ENCODE peak calls at places on chromosomes 6 and 20, in seven cellular contexts. One of them, this sample, is unnamed.

GRCh38 chr6:108168501-108168979 is 2.7 kb downstream of the NR2E1 start:
- DNase-seq in foreskin fibroblast: no peak
- DNase-seq in CD4-positive, alpha-beta memory T cell: no peak
- DNase-seq in fibroblast of pulmonary artery: peak
- DNase-seq in GM23248: peak
- DNase-seq in heart right ventricle: no peak
- DNase-seq in fibroblast of the aortic adventitia: no peak
- DNase-seq in this sample: no peak

GRCh38 chr6:1285589-1286340 is 26.1 kb upstream of the FOXQ1 start:
- DNase-seq in foreskin fibroblast: peak
- DNase-seq in CD4-positive, alpha-beta memory T cell: no peak
- DNase-seq in fibroblast of pulmonary artery: no peak
- DNase-seq in GM23248: peak
- DNase-seq in heart right ventricle: peak
- DNase-seq in fibroblast of the aortic adventitia: peak
- DNase-seq in this sample: no peak

GRCh38 chr6:154039231-154039842 is at the start of gene OPRM1:
- DNase-seq in foreskin fibroblast: no peak
- DNase-seq in CD4-positive, alpha-beta memory T cell: no peak
- DNase-seq in fibroblast of pulmonary artery: peak
- DNase-seq in GM23248: peak
- DNase-seq in heart right ventricle: peak
- DNase-seq in fibroblast of the aortic adventitia: peak
- DNase-seq in this sample: no peak

GRCh38 chr6:1255646-1256365 is 56.1 kb upstream of the FOXQ1 start:
- DNase-seq in foreskin fibroblast: peak
- DNase-seq in CD4-positive, alpha-beta memory T cell: no peak
- DNase-seq in fibroblast of pulmonary artery: no peak
- DNase-seq in GM23248: peak
- DNase-seq in heart right ventricle: no peak
- DNase-seq in fibroblast of the aortic adventitia: peak
- DNase-seq in this sample: no peak

GRCh38 chr6:23330632-23331031 is 761.3 kb downstream of the HDGFL1 start:
- DNase-seq in foreskin fibroblast: no peak
- DNase-seq in CD4-positive, alpha-beta memory T cell: no peak
- DNase-seq in fibroblast of pulmonary artery: no peak
- DNase-seq in GM23248: no peak
- DNase-seq in heart right ventricle: no peak
- DNase-seq in fibroblast of the aortic adventitia: no peak
- DNase-seq in this sample: no peak

GRCh38 chr6:113856011-113856551 is 1.1 kb upstream of the MARCKS start:
- DNase-seq in foreskin fibroblast: peak
- DNase-seq in CD4-positive, alpha-beta memory T cell: no peak
- DNase-seq in fibroblast of pulmonary artery: peak
- DNase-seq in GM23248: peak
- DNase-seq in heart right ventricle: peak
- DNase-seq in fibroblast of the aortic adventitia: peak
- DNase-seq in this sample: no peak

GRCh38 chr6:29797120-29797519 is 30.5 kb upstream of the HLA-G start:
- DNase-seq in foreskin fibroblast: peak
- DNase-seq in CD4-positive, alpha-beta memory T cell: no peak
- DNase-seq in fibroblast of pulmonary artery: peak
- DNase-seq in GM23248: peak
- DNase-seq in heart right ventricle: no peak
- DNase-seq in fibroblast of the aortic adventitia: peak
- DNase-seq in this sample: no peak

GRCh38 chr6:20333870-20334269 is 67.8 kb upstream of the E2F3 start:
- DNase-seq in foreskin fibroblast: no peak
- DNase-seq in CD4-positive, alpha-beta memory T cell: no peak
- DNase-seq in fibroblast of pulmonary artery: no peak
- DNase-seq in GM23248: no peak
- DNase-seq in heart right ventricle: no peak
- DNase-seq in fibroblast of the aortic adventitia: no peak
- DNase-seq in this sample: no peak

GRCh38 chr20:25532971-25533391 is 52.4 kb downstream of the NINL start:
- DNase-seq in foreskin fibroblast: no peak
- DNase-seq in CD4-positive, alpha-beta memory T cell: no peak
- DNase-seq in fibroblast of pulmonary artery: peak
- DNase-seq in GM23248: no peak
- DNase-seq in heart right ventricle: no peak
- DNase-seq in fibroblast of the aortic adventitia: peak
- DNase-seq in this sample: no peak

GRCh38 chr6:16903470-16903869 is 142.2 kb upstream of the ATXN1 start:
- DNase-seq in foreskin fibroblast: peak
- DNase-seq in CD4-positive, alpha-beta memory T cell: no peak
- DNase-seq in fibroblast of pulmonary artery: peak
- DNase-seq in GM23248: peak
- DNase-seq in heart right ventricle: no peak
- DNase-seq in fibroblast of the aortic adventitia: peak
- DNase-seq in this sample: no peak

GRCh38 chr20:48683467-48684175 is 144.2 kb downstream of the PREX1 start:
- DNase-seq in foreskin fibroblast: no peak
- DNase-seq in CD4-positive, alpha-beta memory T cell: no peak
- DNase-seq in fibroblast of pulmonary artery: no peak
- DNase-seq in GM23248: no peak
- DNase-seq in heart right ventricle: no peak
- DNase-seq in fibroblast of the aortic adventitia: no peak
- DNase-seq in this sample: no peak

GRCh38 chr20:38635721-38636285 is 34.2 kb downstream of the ARHGAP40 start:
- DNase-seq in foreskin fibroblast: no peak
- DNase-seq in CD4-positive, alpha-beta memory T cell: no peak
- DNase-seq in fibroblast of pulmonary artery: peak
- DNase-seq in GM23248: peak
- DNase-seq in heart right ventricle: no peak
- DNase-seq in fibroblast of the aortic adventitia: peak
- DNase-seq in this sample: no peak

GRCh38 chr6:157514659-157515496 is 133.9 kb downstream of the ZDHHC14 start:
- DNase-seq in foreskin fibroblast: peak
- DNase-seq in CD4-positive, alpha-beta memory T cell: no peak
- DNase-seq in fibroblast of pulmonary artery: peak
- DNase-seq in GM23248: peak
- DNase-seq in heart right ventricle: no peak
- DNase-seq in fibroblast of the aortic adventitia: peak
- DNase-seq in this sample: no peak

GRCh38 chr6:107822154-107823046 is 1.7 kb downstream of the SCML4 start:
- DNase-seq in foreskin fibroblast: no peak
- DNase-seq in CD4-positive, alpha-beta memory T cell: peak
- DNase-seq in fibroblast of pulmonary artery: no peak
- DNase-seq in GM23248: no peak
- DNase-seq in heart right ventricle: no peak
- DNase-seq in fibroblast of the aortic adventitia: no peak
- DNase-seq in this sample: peak

DNA sequence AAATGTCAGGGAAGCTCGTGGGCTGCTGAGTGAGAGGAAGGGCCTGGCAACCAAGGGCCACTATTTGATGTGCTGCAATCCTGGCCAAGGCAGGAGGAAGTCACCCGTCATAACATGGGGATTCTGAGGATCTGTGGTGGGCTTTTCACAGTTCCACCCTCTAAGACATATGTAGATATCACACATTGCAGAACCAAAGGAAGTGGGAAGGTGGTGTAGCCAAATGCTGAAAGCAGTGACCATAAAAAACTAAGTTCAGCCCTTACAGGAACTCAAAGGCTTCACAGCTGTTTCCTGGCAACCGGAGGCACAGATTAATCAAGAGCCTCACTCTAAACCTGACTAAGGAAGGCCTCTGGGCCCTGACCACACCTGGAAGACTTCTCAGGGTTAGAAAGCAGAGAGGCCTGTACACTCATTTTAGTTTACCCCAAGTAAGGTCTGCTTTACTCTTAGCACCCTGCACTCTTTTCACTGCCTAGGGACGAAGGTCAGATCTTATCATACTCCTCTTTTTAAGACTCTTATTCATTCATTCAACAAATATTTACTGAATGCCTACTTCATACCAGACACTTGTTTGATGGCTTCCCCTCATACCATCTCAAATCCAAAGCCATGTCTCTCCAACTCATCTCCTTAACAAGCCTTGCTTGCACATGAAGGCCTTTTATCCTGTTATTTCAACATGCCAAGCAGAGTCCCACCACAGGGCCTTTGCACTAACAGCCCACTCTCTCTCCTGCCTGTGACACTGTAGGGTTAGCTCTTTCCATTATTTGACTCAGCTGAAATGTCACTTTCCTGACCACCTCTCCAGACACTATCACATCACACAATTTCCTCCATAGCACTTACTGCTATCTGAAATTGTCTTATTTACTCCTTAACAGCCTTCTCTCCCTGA is 2.6 kb downstream of the UBE2V1 start:
- DNase-seq in foreskin fibroblast: no peak
- DNase-seq in CD4-positive, alpha-beta memory T cell: peak
- DNase-seq in fibroblast of pulmonary artery: peak
- DNase-seq in GM23248: peak
- DNase-seq in heart right ventricle: no peak
- DNase-seq in fibroblast of the aortic adventitia: no peak
- DNase-seq in this sample: no peak
- H3K4me3 ChIP-seq in foreskin fibroblast: peak
- H3K4me3 ChIP-seq in CD4-positive, alpha-beta memory T cell: peak
- H3K4me3 ChIP-seq in fibroblast of pulmonary artery: no peak
- H3K4me3 ChIP-seq in GM23248: peak
- H3K4me3 ChIP-seq in heart right ventricle: no peak
- H3K4me3 ChIP-seq in fibroblast of the aortic adventitia: peak
- H3K4me3 ChIP-seq in this sample: peak

DNA sequence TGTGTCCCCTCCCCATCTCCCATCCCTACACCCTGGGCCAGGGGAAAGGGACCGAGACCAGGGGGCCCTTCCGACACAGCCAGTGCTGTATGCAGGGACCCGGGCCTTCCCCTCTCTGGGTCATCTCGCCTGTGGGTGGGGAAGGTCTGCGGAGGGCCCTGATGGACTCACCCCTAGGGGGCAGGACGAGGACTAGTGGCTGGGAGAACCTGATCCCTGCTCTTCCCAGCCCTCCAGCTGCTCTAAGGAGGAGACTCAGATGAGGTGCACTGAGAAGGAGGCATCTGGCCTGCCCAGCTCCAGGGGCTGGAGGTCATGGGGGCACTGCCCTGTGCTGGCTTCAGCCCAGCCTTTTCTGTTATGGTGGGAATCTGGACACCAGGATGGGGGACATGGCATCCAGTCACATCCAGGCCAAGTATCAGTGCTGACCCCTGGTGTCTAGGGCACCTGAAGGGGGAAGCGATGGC is 735 bp downstream of the MYL9 start:
- DNase-seq in foreskin fibroblast: peak
- DNase-seq in CD4-positive, alpha-beta memory T cell: no peak
- DNase-seq in fibroblast of pulmonary artery: peak
- DNase-seq in GM23248: peak
- DNase-seq in heart right ventricle: peak
- DNase-seq in fibroblast of the aortic adventitia: peak
- DNase-seq in this sample: no peak
- H3K4me3 ChIP-seq in foreskin fibroblast: peak
- H3K4me3 ChIP-seq in CD4-positive, alpha-beta memory T cell: no peak
- H3K4me3 ChIP-seq in fibroblast of pulmonary artery: peak
- H3K4me3 ChIP-seq in GM23248: peak
- H3K4me3 ChIP-seq in heart right ventricle: peak
- H3K4me3 ChIP-seq in fibroblast of the aortic adventitia: peak
- H3K4me3 ChIP-seq in this sample: peak

GRCh38 chr6:3489961-3490621 is 33.2 kb upstream of the SLC22A23 start:
- DNase-seq in foreskin fibroblast: no peak
- DNase-seq in CD4-positive, alpha-beta memory T cell: no peak
- DNase-seq in fibroblast of pulmonary artery: no peak
- DNase-seq in GM23248: peak
- DNase-seq in heart right ventricle: no peak
- DNase-seq in fibroblast of the aortic adventitia: peak
- DNase-seq in this sample: no peak
- H3K4me3 ChIP-seq in foreskin fibroblast: no peak
- H3K4me3 ChIP-seq in CD4-positive, alpha-beta memory T cell: no peak
- H3K4me3 ChIP-seq in fibroblast of pulmonary artery: no peak
- H3K4me3 ChIP-seq in GM23248: no peak
- H3K4me3 ChIP-seq in heart right ventricle: no peak
- H3K4me3 ChIP-seq in fibroblast of the aortic adventitia: no peak
- H3K4me3 ChIP-seq in this sample: no peak

GRCh38 chr20:62136283-62137091 is 6.7 kb downstream of the PSMA7 start:
- DNase-seq in foreskin fibroblast: peak
- DNase-seq in CD4-positive, alpha-beta memory T cell: peak
- DNase-seq in fibroblast of pulmonary artery: peak
- DNase-seq in GM23248: peak
- DNase-seq in heart right ventricle: peak
- DNase-seq in fibroblast of the aortic adventitia: peak
- DNase-seq in this sample: no peak

GRCh38 chr20:62135573-62136266 is 7.5 kb downstream of the PSMA7 start:
- DNase-seq in foreskin fibroblast: no peak
- DNase-seq in CD4-positive, alpha-beta memory T cell: no peak
- DNase-seq in fibroblast of pulmonary artery: no peak
- DNase-seq in GM23248: no peak
- DNase-seq in heart right ventricle: no peak
- DNase-seq in fibroblast of the aortic adventitia: no peak
- DNase-seq in this sample: no peak

GRCh38 chr20:62137478-62138203 is 5.6 kb downstream of the PSMA7 start:
- DNase-seq in foreskin fibroblast: no peak
- DNase-seq in CD4-positive, alpha-beta memory T cell: no peak
- DNase-seq in fibroblast of pulmonary artery: no peak
- DNase-seq in GM23248: no peak
- DNase-seq in heart right ventricle: no peak
- DNase-seq in fibroblast of the aortic adventitia: no peak
- DNase-seq in this sample: peak

GRCh38 chr20:62138204-62138543 is 5.0 kb downstream of the PSMA7 start:
- DNase-seq in foreskin fibroblast: no peak
- DNase-seq in CD4-positive, alpha-beta memory T cell: no peak
- DNase-seq in fibroblast of pulmonary artery: no peak
- DNase-seq in GM23248: no peak
- DNase-seq in heart right ventricle: no peak
- DNase-seq in fibroblast of the aortic adventitia: no peak
- DNase-seq in this sample: peak

GRCh38 chr20:62137092-62137384 is 6.2 kb downstream of the PSMA7 start:
- DNase-seq in foreskin fibroblast: no peak
- DNase-seq in CD4-positive, alpha-beta memory T cell: no peak
- DNase-seq in fibroblast of pulmonary artery: no peak
- DNase-seq in GM23248: no peak
- DNase-seq in heart right ventricle: no peak
- DNase-seq in fibroblast of the aortic adventitia: no peak
- DNase-seq in this sample: no peak
- H3K4me3 ChIP-seq in foreskin fibroblast: no peak
- H3K4me3 ChIP-seq in CD4-positive, alpha-beta memory T cell: no peak
- H3K4me3 ChIP-seq in fibroblast of pulmonary artery: no peak
- H3K4me3 ChIP-seq in GM23248: no peak
- H3K4me3 ChIP-seq in heart right ventricle: no peak
- H3K4me3 ChIP-seq in fibroblast of the aortic adventitia: no peak
- H3K4me3 ChIP-seq in this sample: no peak

DNA sequence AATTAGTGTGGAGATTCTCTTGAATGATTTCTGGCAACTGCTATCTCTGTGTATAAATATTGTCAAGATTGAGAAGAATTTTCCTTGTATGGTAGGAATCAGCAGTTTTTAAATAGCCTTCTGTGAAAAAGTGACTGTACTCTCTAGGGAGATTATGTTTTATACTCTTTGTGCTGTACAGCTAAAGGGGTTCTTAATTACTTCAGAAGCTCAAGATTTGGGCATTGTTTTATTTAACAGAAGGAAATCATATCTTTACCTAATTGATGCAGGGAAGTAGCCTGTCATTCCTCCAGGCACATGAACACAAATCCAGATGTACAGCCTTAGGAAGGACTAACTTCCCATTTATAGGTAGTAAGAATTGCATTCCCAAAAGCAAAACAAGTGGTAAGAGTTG is 1.3 kb downstream of the CALHM5 start:
- DNase-seq in foreskin fibroblast: no peak
- DNase-seq in CD4-positive, alpha-beta memory T cell: no peak
- DNase-seq in fibroblast of pulmonary artery: no peak
- DNase-seq in GM23248: peak
- DNase-seq in heart right ventricle: no peak
- DNase-seq in fibroblast of the aortic adventitia: no peak
- DNase-seq in this sample: no peak
- H3K4me3 ChIP-seq in foreskin fibroblast: peak
- H3K4me3 ChIP-seq in CD4-positive, alpha-beta memory T cell: no peak
- H3K4me3 ChIP-seq in fibroblast of pulmonary artery: peak
- H3K4me3 ChIP-seq in GM23248: peak
- H3K4me3 ChIP-seq in heart right ventricle: peak
- H3K4me3 ChIP-seq in fibroblast of the aortic adventitia: peak
- H3K4me3 ChIP-seq in this sample: peak